ENCODE peak calls at places on chromosome 9, in four cellular contexts. One of them, this sample, is unnamed.

GRCh38 chr9:99039388-99040182 is 65.3 kb upstream of the TGFBR1 start:
- DNase-seq in heart right ventricle: no peak
- DNase-seq in bronchial epithelial cell: peak
- DNase-seq in fibroblast of lung: no peak
- DNase-seq in this sample: no peak

GRCh38 chr9:87793292-87793691 is 67.4 kb downstream of the CTSL start:
- DNase-seq in heart right ventricle: no peak
- DNase-seq in bronchial epithelial cell: peak
- DNase-seq in fibroblast of lung: peak
- DNase-seq in this sample: peak

GRCh38 chr9:86940774-86941173 is 6.5 kb downstream of the GAS1 start:
- DNase-seq in heart right ventricle: no peak
- DNase-seq in bronchial epithelial cell: no peak
- DNase-seq in fibroblast of lung: no peak
- DNase-seq in this sample: no peak

GRCh38 chr9:122393284-122393983 is 22.6 kb downstream of the PTGS1 start:
- DNase-seq in heart right ventricle: no peak
- DNase-seq in fibroblast of lung: no peak
- DNase-seq in bronchial epithelial cell: peak
- DNase-seq in this sample: no peak

GRCh38 chr9:137700911-137701310 is 82.1 kb downstream of the EHMT1 start:
- DNase-seq in bronchial epithelial cell: no peak
- DNase-seq in heart right ventricle: no peak
- DNase-seq in fibroblast of lung: no peak
- DNase-seq in this sample: no peak

GRCh38 chr9:35871514-35871913 is 1.3 kb upstream of the OR13J1 start:
- DNase-seq in heart right ventricle: no peak
- DNase-seq in bronchial epithelial cell: peak
- DNase-seq in fibroblast of lung: peak
- DNase-seq in this sample: no peak

GRCh38 chr9:128722380-128723351 is 1.3 kb downstream of the ZDHHC12 start:
- DNase-seq in fibroblast of lung: no peak
- DNase-seq in heart right ventricle: no peak
- DNase-seq in bronchial epithelial cell: no peak
- DNase-seq in this sample: no peak

GRCh38 chr9:81588148-81588874 is 101.0 kb downstream of the TLE1 start:
- DNase-seq in bronchial epithelial cell: peak
- DNase-seq in fibroblast of lung: peak
- DNase-seq in heart right ventricle: no peak
- DNase-seq in this sample: peak

GRCh38 chr9:72633966-72634365 is 112.6 kb downstream of the TMC1 start:
- DNase-seq in bronchial epithelial cell: peak
- DNase-seq in heart right ventricle: no peak
- DNase-seq in fibroblast of lung: peak
- DNase-seq in this sample: peak

GRCh38 chr9:131446276-131446675 is 52.4 kb downstream of the PRRC2B start:
- DNase-seq in heart right ventricle: no peak
- DNase-seq in bronchial epithelial cell: no peak
- DNase-seq in fibroblast of lung: no peak
- DNase-seq in this sample: no peak

GRCh38 chr9:90502134-90502533 is 140.5 kb downstream of the DIRAS2 start:
- DNase-seq in bronchial epithelial cell: no peak
- DNase-seq in fibroblast of lung: no peak
- DNase-seq in heart right ventricle: no peak
- DNase-seq in this sample: no peak

GRCh38 chr9:129823163-129823933 is 588 bp downstream of the TOR1A start:
- DNase-seq in bronchial epithelial cell: no peak
- DNase-seq in fibroblast of lung: peak
- DNase-seq in heart right ventricle: no peak
- DNase-seq in this sample: peak

GRCh38 chr9:16828335-16829281 is 41.9 kb downstream of the BNC2 start:
- DNase-seq in bronchial epithelial cell: peak
- DNase-seq in heart right ventricle: peak
- DNase-seq in fibroblast of lung: peak
- DNase-seq in this sample: peak

GRCh38 chr9:90642570-90643539 is at the start of gene DIRAS2:
- DNase-seq in heart right ventricle: peak
- DNase-seq in bronchial epithelial cell: peak
- DNase-seq in fibroblast of lung: peak
- DNase-seq in this sample: peak

GRCh38 chr9:20512636-20513035 is 109.7 kb downstream of the MLLT3 start:
- DNase-seq in bronchial epithelial cell: peak
- DNase-seq in fibroblast of lung: peak
- DNase-seq in heart right ventricle: no peak
- DNase-seq in this sample: peak

GRCh38 chr9:113853333-113853732 is 22.8 kb upstream of the ZNF618 start:
- DNase-seq in bronchial epithelial cell: peak
- DNase-seq in heart right ventricle: no peak
- DNase-seq in fibroblast of lung: no peak
- DNase-seq in this sample: no peak

GRCh38 chr9:120583958-120584369 is 4.0 kb upstream of the CDK5RAP2 start:
- DNase-seq in heart right ventricle: no peak
- DNase-seq in bronchial epithelial cell: peak
- DNase-seq in fibroblast of lung: peak
- DNase-seq in this sample: peak

GRCh38 chr9:38385896-38386295 is 6.6 kb upstream of the ALDH1B1 start:
- DNase-seq in fibroblast of lung: no peak
- DNase-seq in heart right ventricle: no peak
- DNase-seq in bronchial epithelial cell: no peak
- DNase-seq in this sample: no peak

GRCh38 chr9:15999422-16000339 is 446.8 kb downstream of the CCDC171 start:
- DNase-seq in heart right ventricle: no peak
- DNase-seq in fibroblast of lung: peak
- DNase-seq in bronchial epithelial cell: peak
- DNase-seq in this sample: peak

GRCh38 chr9:78791779-78792178 is 494.9 kb downstream of the PSAT1 start:
- DNase-seq in fibroblast of lung: no peak
- DNase-seq in bronchial epithelial cell: peak
- DNase-seq in heart right ventricle: no peak
- DNase-seq in this sample: no peak

GRCh38 chr9:123425261-123425821 is 69.3 kb downstream of the CRB2 start:
- DNase-seq in bronchial epithelial cell: no peak
- DNase-seq in heart right ventricle: no peak
- DNase-seq in fibroblast of lung: no peak
- DNase-seq in this sample: no peak

GRCh38 chr9:12738296-12738695 is 36.5 kb upstream of the LURAP1L start:
- DNase-seq in bronchial epithelial cell: no peak
- DNase-seq in heart right ventricle: no peak
- DNase-seq in fibroblast of lung: no peak
- DNase-seq in this sample: no peak
- TF ChIP-seq CTCF in bronchial epithelial cell: no peak
- TF ChIP-seq CTCF in heart right ventricle: no peak
- TF ChIP-seq CTCF in fibroblast of lung: no peak
- TF ChIP-seq CTCF in this sample: no peak

DNA sequence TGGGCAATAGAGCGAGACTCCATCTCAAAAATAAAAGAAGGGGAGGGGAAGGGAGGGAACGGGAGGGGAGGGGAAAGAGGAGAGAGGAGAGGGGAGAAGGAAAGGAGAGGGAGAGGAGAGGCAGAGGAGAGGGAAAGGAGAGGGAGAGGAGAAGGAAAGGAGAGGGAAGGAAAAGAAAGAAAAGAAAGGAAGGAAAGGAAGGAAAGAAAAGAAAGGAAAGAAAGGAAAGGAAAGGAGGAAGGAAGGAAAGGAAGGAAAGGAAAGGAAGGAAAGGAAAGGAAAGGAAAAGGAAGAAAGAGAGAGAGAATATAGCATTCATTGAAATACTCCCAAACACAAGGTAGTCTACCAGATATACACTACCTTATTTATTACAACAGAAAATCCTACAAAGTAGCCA is 44.8 kb downstream of the SUSD1 start:
- DNase-seq in fibroblast of lung: no peak
- DNase-seq in bronchial epithelial cell: no peak
- DNase-seq in heart right ventricle: no peak
- DNase-seq in this sample: no peak
- H3K4me3 ChIP-seq in fibroblast of lung: no peak
- H3K4me3 ChIP-seq in bronchial epithelial cell: no peak
- H3K4me3 ChIP-seq in heart right ventricle: no peak
- H3K4me3 ChIP-seq in this sample: no peak

GRCh38 chr9:95264954-95265615 is 52.4 kb downstream of the FANCC start:
- DNase-seq in bronchial epithelial cell: peak
- DNase-seq in heart right ventricle: no peak
- DNase-seq in fibroblast of lung: peak
- DNase-seq in this sample: peak
- TF ChIP-seq CTCF in bronchial epithelial cell: peak
- TF ChIP-seq CTCF in heart right ventricle: no peak
- TF ChIP-seq CTCF in fibroblast of lung: peak
- TF ChIP-seq CTCF in this sample: peak

GRCh38 chr9:83620841-83621636 is 1.9 kb upstream of the IDNK start:
- DNase-seq in heart right ventricle: no peak
- DNase-seq in bronchial epithelial cell: peak
- DNase-seq in fibroblast of lung: peak
- DNase-seq in this sample: peak
- H3K4me3 ChIP-seq in heart right ventricle: no peak
- H3K4me3 ChIP-seq in bronchial epithelial cell: no peak
- H3K4me3 ChIP-seq in fibroblast of lung: no peak
- H3K4me3 ChIP-seq in this sample: no peak

GRCh38 chr9:84238652-84239051 is 101.9 kb downstream of the SLC28A3 start:
- DNase-seq in bronchial epithelial cell: peak
- DNase-seq in heart right ventricle: no peak
- DNase-seq in fibroblast of lung: no peak
- DNase-seq in this sample: no peak
- TF ChIP-seq CTCF in bronchial epithelial cell: peak
- TF ChIP-seq CTCF in heart right ventricle: no peak
- TF ChIP-seq CTCF in fibroblast of lung: no peak
- TF ChIP-seq CTCF in this sample: peak